ENCODE peak calls at places on chromosomes 13 and 19, in four cellular contexts. X is esophagus squamous epithelium, Z is PC-3, F is AG04449. Y is an unnamed sample.

GRCh38 chr19:44764975-44765948 is 12.4 kb upstream of the CBLC start:
- DNase-seq in Z (no peak), X (no peak), F (no peak), Y (no peak)

GRCh38 chr19:55117636-55118391 is at the start of gene PPP1R12C:
- DNase-seq in F (peak; percentile 92), Z (peak; percentile 99), X (peak; percentile 92), Y (peak; percentile 96)

GRCh38 chr19:45591004-45591637 is 6.5 kb upstream of the OPA3 start:
- DNase-seq in Z (no peak), X (no peak), F (no peak), Y (no peak)

GRCh38 chr19:49939721-49940481 is 10.6 kb upstream of the NUP62 start:
- DNase-seq in X (no peak), F (no peak), Z (peak; percentile 30), Y (no peak)

GRCh38 chr13:18212873-18213272 is 968.8 kb downstream of the TUBA3C start:
- DNase-seq in F (no peak), X (no peak), Z (no peak), Y (no peak)

GRCh38 chr19:38076337-38076736 is 147.7 kb downstream of the DPF1 start:
- DNase-seq in X (no peak), F (no peak), Z (no peak), Y (no peak)

GRCh38 chr19:46372901-46373572 is 26.1 kb downstream of the PPP5C start:
- DNase-seq in Z (peak; percentile 5), X (no peak), F (no peak), Y (no peak)

GRCh38 chr19:44530777-44531176 is 1.3 kb upstream of the CEACAM20 start:
- DNase-seq in F (no peak), X (no peak), Z (no peak), Y (no peak)

GRCh38 chr19:46297700-46298476 is 1.0 kb downstream of the HIF3A start:
- DNase-seq in F (no peak), X (no peak), Z (no peak), Y (no peak)

GRCh38 chr13:23630349-23631093 is 60.3 kb downstream of the TNFRSF19 start:
- DNase-seq in X (no peak), Z (no peak), F (no peak), Y (no peak)

GRCh38 chr13:45833663-45834062 is 17.9 kb downstream of the SIAH3 start:
- DNase-seq in F (no peak), Z (peak; percentile 64), X (no peak), Y (peak; percentile 4)

GRCh38 chr19:9869008-9869617 is 34.0 kb downstream of the PIN1 start:
- DNase-seq in X (no peak), F (no peak), Z (no peak), Y (no peak)

GRCh38 chr19:34430738-34431625 is 2.8 kb downstream of the UBA2 start:
- DNase-seq in Z (peak; percentile 59), F (no peak), X (no peak), Y (no peak)

GRCh38 chr13:85497652-85498051 is 301.6 kb downstream of the SLITRK6 start:
- DNase-seq in F (peak; percentile 97), X (no peak), Z (peak; percentile 89), Y (peak; percentile 82)

GRCh38 chr13:46738055-46738454 is 58.9 kb downstream of the ESD start:
- DNase-seq in Z (no peak), X (no peak), F (no peak), Y (no peak)

GRCh38 chr19:591099-591958 is 1.6 kb downstream of the HCN2 start:
- DNase-seq in Z (peak; percentile 36), F (no peak), X (no peak), Y (no peak)

GRCh38 chr19:1027953-1028902 is 1.8 kb downstream of the CNN2 start:
- DNase-seq in F (peak; percentile 71), X (no peak), Z (peak; percentile 55), Y (peak; percentile 94)

DNA sequence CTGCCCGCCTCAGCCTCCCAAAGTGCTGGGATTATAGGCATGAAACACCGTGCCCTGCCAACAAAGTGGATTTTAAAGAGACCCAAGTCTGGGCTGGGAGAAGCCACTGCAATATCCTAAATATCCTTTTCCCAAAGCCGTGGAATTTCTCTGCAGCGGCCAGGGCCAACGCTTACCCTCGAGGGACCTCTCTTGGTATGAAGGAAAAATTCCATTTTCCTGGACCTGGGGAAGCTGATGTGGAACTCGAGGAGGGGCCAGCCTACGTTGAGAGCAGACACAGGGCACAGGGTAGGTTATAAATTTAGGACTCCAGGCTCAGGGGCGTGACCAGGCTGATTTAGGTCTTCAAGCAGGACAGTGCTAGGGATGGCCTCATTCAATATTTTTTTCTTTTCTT is 17.7 kb upstream of the UPF1 start:
- DNase-seq in X (no peak), F (no peak), Z (no peak), Y (no peak)
- TF ChIP-seq CTCF in X (no peak), F (no peak), Z (no peak), Y (peak; percentile 14)

GRCh38 chr19:42024622-42025111 is 30.6 kb upstream of the ATP1A3 start:
- DNase-seq in Z (no peak), F (no peak), X (no peak), Y (peak; percentile 14)

GRCh38 chr19:42021185-42021584 is 27.2 kb upstream of the ATP1A3 start:
- DNase-seq in X (no peak), Z (no peak), F (no peak), Y (no peak)

GRCh38 chr19:42022616-42023015 is 28.6 kb upstream of the ATP1A3 start:
- DNase-seq in Z (no peak), X (no peak), F (no peak), Y (no peak)

GRCh38 chr19:42023943-42024260 is 29.9 kb upstream of the ATP1A3 start:
- DNase-seq in X (no peak), Z (no peak), F (no peak), Y (no peak)

DNA sequence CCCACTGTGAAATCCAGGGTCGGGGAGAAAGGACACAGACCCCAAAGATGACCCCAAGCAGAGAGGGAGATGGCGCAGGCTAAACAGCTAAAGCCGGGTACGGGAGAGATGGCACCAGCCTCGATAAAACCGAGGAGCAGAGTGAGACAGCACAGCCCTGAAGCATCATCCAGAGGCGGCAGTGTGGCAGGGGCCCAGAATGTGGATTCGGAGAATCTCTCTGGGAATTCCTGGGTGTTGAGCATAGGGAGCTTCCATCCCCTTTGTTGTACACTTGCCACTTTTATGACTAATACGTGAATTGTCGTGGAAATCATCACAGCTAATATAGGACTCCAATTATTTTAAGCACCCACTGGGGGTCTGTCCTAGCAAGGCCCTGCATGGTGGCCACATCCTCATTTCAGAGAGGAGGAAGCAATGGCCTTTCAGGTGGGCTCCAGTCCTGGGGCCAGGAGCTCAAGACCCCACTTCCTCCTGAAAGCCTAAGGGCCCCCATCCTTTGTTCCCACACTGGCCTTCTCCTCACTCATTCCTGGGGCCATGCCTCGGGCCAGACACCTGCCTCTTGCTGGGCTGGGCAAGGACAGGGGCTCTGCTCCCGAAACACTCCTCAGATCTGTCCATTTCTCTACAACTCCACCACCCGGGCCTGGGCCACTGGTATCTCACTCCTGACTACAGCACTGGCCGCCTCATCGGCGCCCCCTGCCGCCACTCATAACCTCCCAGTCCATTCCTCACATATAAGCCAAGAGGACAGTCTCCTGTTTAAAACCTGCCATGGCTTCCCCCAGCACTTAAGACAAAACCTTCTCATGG is 29.3 kb upstream of the ATP1A3 start:
- DNase-seq in X (no peak), Z (peak; percentile 23), F (no peak), Y (no peak)
- TF ChIP-seq CTCF in X (no peak), Z (peak; percentile 58), F (peak; percentile 40), Y (peak; percentile 33)

GRCh38 chr13:48505597-48506091 is 27.2 kb downstream of the RCBTB2 start:
- DNase-seq in X (no peak), F (no peak), Z (no peak), Y (peak; percentile 75)

GRCh38 chr13:48502601-48503319 is 30.1 kb downstream of the RCBTB2 start:
- DNase-seq in F (no peak), Z (no peak), X (no peak), Y (no peak)

GRCh38 chr13:48506092-48506701 is 26.7 kb downstream of the RCBTB2 start:
- DNase-seq in Z (no peak), X (no peak), F (no peak), Y (no peak)

GRCh38 chr13:48507024-48507423 is 25.9 kb downstream of the RCBTB2 start:
- DNase-seq in X (no peak), F (no peak), Z (no peak), Y (no peak)

GRCh38 chr13:48504606-48505369 is 28.1 kb downstream of the RCBTB2 start:
- DNase-seq in F (no peak), X (no peak), Z (no peak), Y (no peak)
- TF ChIP-seq CTCF in F (no peak), X (peak; percentile 35), Z (no peak), Y (no peak)

GRCh38 chr19:7748756-7749155 is 1.4 kb upstream of the CD209 start:
- DNase-seq in F (no peak), X (no peak), Z (peak; percentile 82), Y (no peak)
- TF ChIP-seq CTCF in F (no peak), X (no peak), Z (peak; percentile 77), Y (no peak)

DNA sequence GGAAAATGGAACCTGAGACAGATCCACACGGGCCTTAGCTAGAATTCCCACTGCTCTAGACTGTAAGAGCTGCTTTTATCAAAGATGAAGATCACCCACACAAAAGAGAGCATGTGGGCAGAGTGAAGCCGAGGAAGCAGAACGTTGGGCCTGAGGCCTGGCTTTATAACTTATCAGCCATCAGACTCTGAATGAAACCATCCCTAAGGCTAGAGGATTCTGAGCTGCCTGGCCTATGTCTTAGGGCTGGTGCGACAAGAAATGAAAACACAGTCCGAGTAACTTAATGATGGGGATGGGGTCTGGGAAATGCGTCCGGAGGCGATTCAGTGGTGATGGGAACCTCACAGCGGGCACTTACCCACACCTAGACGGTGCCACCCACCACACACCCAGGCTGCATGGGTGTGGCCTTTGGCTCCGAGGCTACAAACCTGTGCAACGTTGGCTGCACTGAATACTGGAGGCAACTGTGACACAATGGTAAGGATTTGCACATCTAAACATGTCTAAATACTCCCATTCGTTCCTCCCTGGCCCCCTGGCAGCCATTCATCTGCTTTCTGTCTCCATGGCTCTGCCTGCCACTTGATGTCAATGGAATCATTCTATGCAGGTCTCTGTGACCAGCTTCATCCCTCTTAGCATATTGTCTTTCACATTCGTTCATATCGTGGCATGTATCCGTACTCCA is 62.0 kb downstream of the SLC15A1 start:
- DNase-seq in Z (no peak), F (no peak), X (no peak), Y (no peak)
- TF ChIP-seq CTCF in Z (no peak), F (no peak), X (no peak), Y (no peak)

GRCh38 chr19:40217027-40217810 is 965 bp downstream of the TTC9B start:
- DNase-seq in F (no peak), X (no peak), Z (peak; percentile 68), Y (no peak)
- TF ChIP-seq CTCF in F (peak; percentile 36), X (peak; percentile 27), Z (peak; percentile 79), Y (peak; percentile 19)

Y was measured in AG09319.